ENCODE peak calls at places on chromosomes 16 and 17, in seven cellular contexts. F is CD8-positive, alpha-beta T cell; C is left lung; V is left ventricle myocardium inferior; L is MM.1S; S is PC-9; K is mucosa of descending colon. R is an unnamed sample.

GRCh38 chr16:56824335-56824734 is 40.7 kb upstream of the SLC12A3 start:
- DNase-seq in V (peak; percentile 16), S (no peak), C (no peak), F (no peak), K (peak; percentile 58), L (peak; percentile 18), R (no peak)

GRCh38 chr16:47388705-47389104 is 72.2 kb downstream of the ITFG1 start:
- DNase-seq in S (no peak), C (no peak), F (no peak), V (no peak), L (no peak), K (no peak), R (no peak)

GRCh38 chr16:84741351-84741791 is 41.6 kb downstream of the USP10 start:
- DNase-seq in S (no peak), L (no peak), V (no peak), K (no peak), F (no peak), C (no peak), R (no peak)

GRCh38 chr17:28997811-28998210 is 8.0 kb downstream of the SEZ6 start:
- DNase-seq in S (no peak), K (no peak), F (no peak), V (no peak), L (no peak), C (no peak), R (no peak)

GRCh38 chr17:68384941-68385340 is 72.4 kb downstream of the WIPI1 start:
- DNase-seq in C (no peak), S (no peak), V (no peak), L (no peak), F (no peak), K (no peak), R (no peak)

GRCh38 chr16:68792465-68793324 is 50.6 kb upstream of the TANGO6 start:
- DNase-seq in L (no peak), V (no peak), S (peak; percentile 76), C (no peak), K (peak; percentile 66), F (no peak), R (no peak)

GRCh38 chr17:37239690-37240344 is 136.0 kb upstream of the C17orf78 start:
- DNase-seq in L (peak; percentile 12), F (no peak), S (no peak), C (no peak), V (no peak), K (no peak), R (no peak)

GRCh38 chr17:10870651-10871050 is 32.8 kb upstream of the PIRT start:
- DNase-seq in C (no peak), F (no peak), L (no peak), K (no peak), V (no peak), S (no peak), R (no peak)

GRCh38 chr17:16352303-16352837 is 899 bp downstream of the CENPV start:
- DNase-seq in S (no peak), L (no peak), F (peak; percentile 8), K (peak; percentile 63), C (peak; percentile 78), V (peak; percentile 18), R (peak; percentile 44)

GRCh38 chr17:43706235-43706634 is 44.5 kb upstream of the MEOX1 start:
- DNase-seq in F (no peak), C (no peak), V (no peak), K (no peak), S (no peak), L (no peak), R (no peak)

GRCh38 chr16:9186061-9186460 is 94.6 kb downstream of the HAPSTR1 start:
- DNase-seq in V (no peak), L (no peak), F (no peak), C (no peak), K (no peak), S (no peak), R (no peak)

GRCh38 chr17:77696720-77697460 is 261.6 kb upstream of the TNRC6C start:
- DNase-seq in C (no peak), S (no peak), V (no peak), F (no peak), L (no peak), K (no peak), R (no peak)

GRCh38 chr16:17211797-17212196 is 259.0 kb downstream of the XYLT1 start:
- DNase-seq in S (no peak), C (no peak), V (no peak), F (peak; percentile 4), L (peak; percentile 65), K (no peak), R (no peak)

DNA sequence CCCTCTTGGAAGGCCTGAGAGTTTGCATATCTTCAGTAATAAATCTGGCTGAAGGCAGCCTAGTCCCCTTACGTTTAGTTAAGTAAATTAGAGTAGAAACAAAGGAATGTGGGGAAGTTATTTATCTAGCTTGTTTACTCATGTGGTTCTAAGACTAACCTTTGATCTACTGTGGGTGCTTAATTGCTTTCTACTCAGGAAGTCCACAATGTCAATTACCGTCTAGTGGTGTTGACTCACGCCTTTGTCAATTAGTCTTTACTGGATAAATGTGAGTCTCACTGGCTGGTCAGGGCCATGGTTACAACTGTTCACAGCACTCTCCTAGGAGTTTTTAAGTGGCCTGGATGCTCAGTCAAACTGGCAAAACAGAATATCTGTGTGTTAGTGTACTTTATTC is 2338.4 kb downstream of the TP53TG3F start:
- DNase-seq in L (no peak), F (no peak), K (no peak), V (no peak), S (no peak), C (no peak), R (no peak)
- H3K9me3 ChIP-seq in L (no peaks in the 10 kb centered on the region), F (peaks cover 4% of the 10 kb centered on the region), K (peaks cover 74% of the 10 kb centered on the region), V (peaks cover 4% of the 10 kb centered on the region), S (no peaks in the 10 kb centered on the region), C (no peaks in the 10 kb centered on the region), R (peaks cover under 1% of the 10 kb centered on the region)

GRCh38 chr17:82527893-82528292 is 8.4 kb downstream of the FOXK2 start:
- DNase-seq in K (no peak), F (no peak), L (no peak), V (no peak), S (no peak), C (peak; percentile 3), R (no peak)
- H3K4me1 ChIP-seq in K (peaks cover 23% of the 10 kb centered on the region), F (peaks cover 41% of the 10 kb centered on the region), L (no peaks in the 10 kb centered on the region), V (peaks cover 96% of the 10 kb centered on the region), S (no peaks in the 10 kb centered on the region), C (peaks cover 96% of the 10 kb centered on the region), R (peaks cover 33% of the 10 kb centered on the region)

GRCh38 chr17:74542727-74543383 is 3.1 kb downstream of the CD300C start:
- DNase-seq in K (no peak), L (no peak), V (no peak), F (no peak), C (no peak), S (no peak), R (no peak)

GRCh38 chr17:74543406-74543805 is 2.5 kb downstream of the CD300C start:
- DNase-seq in K (no peak), C (no peak), V (no peak), L (no peak), S (no peak), F (no peak), R (no peak)

GRCh38 chr17:74544991-74545441 is 899 bp downstream of the CD300C start:
- DNase-seq in S (no peak), K (no peak), F (no peak), L (no peak), V (no peak), C (no peak), R (no peak)

GRCh38 chr17:74545456-74546230 is at the start of gene CD300C:
- DNase-seq in C (no peak), L (no peak), K (no peak), S (no peak), V (peak; percentile 30), F (no peak), R (no peak)

GRCh38 chr17:74543891-74544760 is 1.8 kb downstream of the CD300C start:
- DNase-seq in V (no peak), S (no peak), L (no peak), C (no peak), F (no peak), K (no peak), R (no peak)
- H3K4me3 ChIP-seq in V (no peak overlapping the region), S (no peak overlapping the region), L (no peak overlapping the region), C (peak overlapping the region; percentile 32), F (no peak overlapping the region), K (no peak overlapping the region), R (no peak overlapping the region)

DNA sequence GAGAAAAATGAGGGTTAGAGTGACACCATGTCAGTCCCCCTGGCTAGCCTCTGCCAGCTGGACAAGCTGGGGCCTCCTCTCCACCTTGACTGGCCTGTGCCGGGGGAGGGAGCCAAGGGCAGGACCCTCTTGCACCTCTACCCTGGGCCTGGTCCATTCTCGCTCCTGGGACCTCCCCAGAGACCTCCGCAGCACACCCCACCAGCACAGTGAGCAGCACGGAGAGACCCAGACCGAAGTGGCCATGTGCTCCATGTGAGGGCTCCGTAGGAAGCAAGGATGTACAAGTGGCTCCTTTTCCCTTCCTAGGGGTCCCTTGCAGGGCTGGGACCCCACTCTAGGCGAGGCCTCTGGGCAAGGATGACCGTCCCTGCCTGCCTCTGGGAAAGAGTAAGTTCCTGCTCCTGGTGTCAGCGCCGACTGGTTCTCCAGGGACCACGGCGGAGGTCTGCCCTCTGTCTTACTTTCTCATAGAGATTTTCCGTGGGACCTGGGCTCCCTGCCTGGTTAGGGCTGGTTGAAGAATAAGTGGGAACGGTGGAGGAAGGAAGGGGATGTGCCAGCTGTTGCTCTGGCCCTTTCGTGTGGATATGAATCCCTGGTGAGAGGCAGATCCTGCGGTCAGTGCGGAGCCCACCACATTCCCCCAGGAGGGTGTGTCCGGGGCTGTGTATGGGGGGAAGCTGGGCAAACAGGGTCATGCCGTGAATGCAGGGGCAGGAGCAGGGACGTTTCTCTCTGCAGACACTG is 124.2 kb downstream of the METRNL start:
- DNase-seq in K (peak; percentile 23), C (peak; percentile 71), S (no peak), F (no peak), L (no peak), V (peak; percentile 11), R (peak; percentile 46)
- H3K9me3 ChIP-seq in K (no peaks in the 10 kb centered on the region), C (no peaks in the 10 kb centered on the region), S (no peaks in the 10 kb centered on the region), F (no peaks in the 10 kb centered on the region), L (no peaks in the 10 kb centered on the region), V (no peaks in the 10 kb centered on the region), R (peaks cover 4% of the 10 kb centered on the region)

GRCh38 chr17:81400154-81400938 is 5.1 kb downstream of the BAHCC1 start:
- DNase-seq in C (no peak), K (no peak), V (peak; percentile 60), S (no peak), L (no peak), F (no peak), R (peak; percentile 83)
- H3K4me1 ChIP-seq in C (peaks cover 88% of the 10 kb centered on the region), K (peaks cover 27% of the 10 kb centered on the region), V (peaks cover 91% of the 10 kb centered on the region), S (peaks cover 5% of the 10 kb centered on the region), L (no peaks in the 10 kb centered on the region), F (peaks cover 42% of the 10 kb centered on the region), R (peaks cover 59% of the 10 kb centered on the region)

DNA sequence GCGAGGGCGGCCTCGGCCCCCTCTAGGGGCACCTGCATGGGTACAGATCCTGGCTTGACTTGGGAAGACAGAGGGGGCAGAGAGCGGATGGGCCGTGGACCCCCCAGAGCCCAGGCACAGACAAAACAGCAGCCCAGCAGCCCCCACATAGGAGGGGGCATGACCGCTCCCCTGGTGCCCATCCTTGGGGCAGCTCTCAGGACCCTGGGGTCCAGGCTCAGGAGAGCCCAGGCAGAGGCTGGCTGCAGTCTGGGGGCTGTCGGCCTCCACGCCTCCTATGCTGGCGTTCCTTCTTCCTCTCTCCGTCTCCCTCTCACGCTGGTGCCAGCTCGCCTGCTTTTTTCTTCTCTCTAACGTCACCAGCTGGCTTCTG is at the start of gene GPR179:
- DNase-seq in K (no peak), L (no peak), V (no peak), C (no peak), F (no peak), S (no peak), R (no peak)
- H3K4me3 ChIP-seq in K (no peak within 1 kb of the TSS), L (no peak within 1 kb of the TSS), V (no peak within 1 kb of the TSS), C (no peak within 1 kb of the TSS), F (no peak within 1 kb of the TSS), S (no peak within 1 kb of the TSS), R (no peak within 1 kb of the TSS)

R was measured in SJSA1.